ENCODE peak calls at places on chromosomes 7 and 10, in ten cellular contexts. U is heart right ventricle, B is astrocyte of the spinal cord, A is PC-3, Z is left ventricle myocardium inferior, X is body of pancreas, K is transverse colon, G is AG09309, P is Panc1, F is epithelial cell of esophagus. T is an unnamed sample.

GRCh38 chr10:78199759-78200158 is 166.1 kb downstream of the RPS24 start:
- DNase-seq in B (no peak), G (no peak), X (peak; percentile 35), U (no peak), F (peak; percentile 72), P (no peak), Z (no peak), A (no peak), K (no peak), T (no peak)

GRCh38 chr7:46006723-46007122 is 85.7 kb upstream of the IGFBP3 start:
- DNase-seq in A (peak; percentile 21), K (no peak), P (no peak), X (no peak), Z (no peak), G (no peak), U (no peak), F (no peak), B (no peak), T (no peak)

GRCh38 chr10:24824124-24824523 is 100.4 kb upstream of the ARHGAP21 start:
- DNase-seq in G (no peak), B (no peak), A (peak; percentile 78), U (no peak), X (no peak), P (no peak), K (no peak), F (peak; percentile 77), Z (no peak), T (no peak)

GRCh38 chr7:130369110-130369711 is 11.1 kb upstream of the CPA1 start:
- DNase-seq in Z (no peak), F (peak; percentile 39), U (no peak), K (no peak), P (no peak), B (no peak), X (peak; percentile 60), G (peak; percentile 76), A (no peak), T (no peak)

GRCh38 chr7:97119747-97120146 is 2.2 kb downstream of the SDHAF3 start:
- DNase-seq in F (no peak), G (no peak), Z (no peak), X (no peak), P (no peak), K (no peak), U (no peak), A (no peak), B (no peak), T (no peak)

GRCh38 chr10:67079126-67079525 is 153.3 kb downstream of the LRRTM3 start:
- DNase-seq in B (no peak), Z (peak; percentile 19), X (peak; percentile 50), A (no peak), F (no peak), P (no peak), G (no peak), U (no peak), K (no peak), T (no peak)

GRCh38 chr10:43076876-43077420 is at the start of gene RET:
- DNase-seq in A (no peak), Z (peak; percentile 60), G (no peak), K (peak; percentile 43), U (peak; percentile 67), B (no peak), F (peak; percentile 53), X (no peak), P (no peak), T (peak; percentile 61)

GRCh38 chr7:8669501-8669851 is 236.1 kb downstream of the NXPH1 start:
- DNase-seq in A (no peak), K (no peak), U (no peak), Z (no peak), F (no peak), G (no peak), P (no peak), X (peak; percentile 55), B (no peak), T (no peak)

GRCh38 chr7:108109216-108109908 is 20.8 kb downstream of the LAMB4 start:
- DNase-seq in F (peak; percentile 42), A (peak; percentile 39), X (peak; percentile 25), G (no peak), Z (no peak), K (peak; percentile 16), P (no peak), U (no peak), B (no peak), T (peak; percentile 37)

GRCh38 chr7:127514499-127514898 is 70.9 kb downstream of the GCC1 start:
- DNase-seq in P (peak; percentile 41), U (no peak), A (peak; percentile 57), K (no peak), F (peak; percentile 60), B (peak; percentile 28), Z (no peak), G (peak; percentile 5), X (no peak), T (peak; percentile 13)

GRCh38 chr10:32332299-32332750 is 14.6 kb downstream of the EPC1 start:
- DNase-seq in X (peak; percentile 60), Z (no peak), K (peak; percentile 30), A (peak; percentile 70), U (no peak), F (peak; percentile 45), G (no peak), B (no peak), P (no peak), T (peak; percentile 58)

GRCh38 chr10:43980313-43980712 is 331.6 kb upstream of the ZNF32 start:
- DNase-seq in A (no peak), G (no peak), K (no peak), Z (no peak), B (no peak), X (no peak), P (no peak), F (no peak), U (no peak), T (no peak)

GRCh38 chr7:149879801-149880738 is 6.3 kb downstream of the ATP6V0E2 start:
- DNase-seq in Z (no peak), A (no peak), F (no peak), G (no peak), K (no peak), B (no peak), X (no peak), P (no peak), U (no peak), T (no peak)

GRCh38 chr7:132592947-132593335 is 16.7 kb upstream of the PLXNA4 start:
- DNase-seq in F (no peak), G (no peak), B (no peak), P (no peak), X (no peak), Z (no peak), K (no peak), A (no peak), U (no peak), T (no peak)
- TF ChIP-seq CTCF in F (no peak), G (no peak), B (no peak), P (no peak), X (no peak), Z (no peak), K (no peak), A (no peak), U (no peak), T (no peak)

DNA sequence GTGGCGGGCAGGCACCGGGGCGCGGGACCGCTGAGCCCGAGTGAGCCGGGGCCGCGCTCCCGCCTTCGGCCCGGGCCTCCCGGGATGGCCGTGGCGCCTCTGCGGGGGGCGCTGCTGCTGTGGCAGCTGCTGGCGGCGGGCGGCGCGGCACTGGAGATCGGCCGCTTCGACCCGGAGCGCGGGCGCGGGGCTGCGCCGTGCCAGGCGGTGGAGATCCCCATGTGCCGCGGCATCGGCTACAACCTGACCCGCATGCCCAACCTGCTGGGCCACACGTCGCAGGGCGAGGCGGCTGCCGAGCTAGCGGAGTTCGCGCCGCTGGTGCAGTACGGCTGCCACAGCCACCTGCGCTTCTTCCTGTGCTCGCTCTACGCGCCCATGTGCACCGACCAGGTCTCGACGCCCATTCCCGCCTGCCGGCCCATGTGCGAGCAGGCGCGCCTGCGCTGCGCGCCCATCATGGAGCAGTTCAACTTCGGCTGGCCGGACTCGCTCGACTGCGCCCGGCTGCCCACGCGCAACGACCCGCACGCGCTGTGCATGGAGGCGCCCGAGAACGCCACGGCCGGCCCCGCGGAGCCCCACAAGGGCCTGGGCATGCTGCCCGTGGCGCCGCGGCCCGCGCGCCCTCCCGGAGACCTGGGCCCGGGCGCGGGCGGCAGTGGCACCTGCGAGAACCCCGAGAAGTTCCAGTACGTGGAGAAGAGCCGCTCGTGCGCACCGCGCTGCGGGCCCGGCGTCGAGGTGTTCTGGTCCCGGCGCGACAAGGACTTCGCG is 534 bp downstream of the FZD9 start:
- DNase-seq in A (no peak), B (no peak), G (no peak), U (no peak), K (no peak), X (peak; percentile 31), F (peak; percentile 32), Z (no peak), P (no peak), T (no peak)
- TF ChIP-seq CTCF in A (no peak), B (no peak), G (no peak), U (no peak), K (no peak), X (no peak), F (no peak), Z (no peak), P (no peak), T (no peak)

DNA sequence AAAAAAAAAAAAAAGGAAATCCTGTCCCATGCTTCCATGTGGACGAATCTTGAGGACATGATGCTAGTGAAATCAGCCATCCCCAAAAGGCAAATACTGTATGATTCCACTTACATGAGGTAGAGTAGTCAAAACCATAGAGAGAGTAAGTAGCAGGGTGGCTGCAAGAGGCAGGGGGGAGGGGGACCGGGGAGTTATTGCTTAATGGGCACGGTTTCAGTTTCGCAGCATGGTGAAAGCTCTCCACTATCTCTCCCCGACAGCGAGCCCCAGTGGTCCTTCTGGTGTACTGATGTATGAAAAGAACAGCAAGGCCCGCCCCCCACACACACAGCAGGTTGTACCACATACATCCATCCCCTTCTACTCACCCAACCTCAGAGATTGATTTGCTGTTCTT is 32.8 kb downstream of the NOD1 start:
- DNase-seq in G (no peak), F (no peak), U (peak; percentile 64), Z (peak; percentile 76), B (peak; percentile 66), A (no peak), K (peak; percentile 77), P (no peak), X (peak; percentile 51), T (peak; percentile 89)
- TF ChIP-seq CTCF in G (no peak), F (no peak), U (peak; percentile 51), Z (peak; percentile 40), B (peak; percentile 37), A (no peak), K (no peak), P (no peak), X (no peak), T (no peak)

DNA sequence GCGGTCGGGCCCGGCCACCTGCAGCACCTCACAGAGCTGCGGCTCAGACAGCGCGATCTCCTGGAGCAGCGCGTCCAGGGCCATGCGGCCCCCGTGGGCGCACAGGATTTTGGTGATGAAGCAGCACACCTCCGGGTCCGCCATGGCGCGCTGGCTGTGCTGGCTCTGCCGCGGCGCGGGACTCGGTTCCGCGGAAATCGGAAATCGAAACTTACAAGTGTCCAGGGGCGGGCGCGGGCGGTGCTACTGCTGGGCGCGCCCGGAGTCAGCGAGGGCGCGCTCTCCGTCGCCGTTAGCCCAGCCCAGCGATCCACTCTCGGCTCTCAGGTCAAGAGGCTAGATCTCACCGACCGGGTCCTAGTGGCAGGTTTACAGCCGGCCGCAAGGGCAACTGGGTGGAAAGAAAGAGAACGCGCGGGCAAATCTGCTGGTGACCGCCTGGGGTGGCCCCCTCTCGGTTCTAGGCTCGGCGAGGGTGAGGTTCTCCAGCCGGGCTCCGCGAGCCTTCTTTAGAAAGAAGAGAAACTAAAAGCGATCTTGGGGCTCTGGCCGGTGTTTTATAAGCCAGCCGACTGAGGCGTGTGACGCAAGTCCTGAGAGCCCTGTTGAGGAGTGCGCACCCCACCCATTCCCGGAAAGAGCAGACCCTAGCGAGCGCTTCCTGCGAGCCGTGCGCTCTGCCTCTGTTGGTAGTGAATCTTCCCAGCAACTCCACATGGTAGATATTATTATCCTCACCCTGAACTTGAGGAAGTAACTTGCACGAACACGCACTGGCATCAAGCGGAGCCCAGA is at the start of gene ZC3HAV1:
- DNase-seq in P (peak; percentile 77), U (peak; percentile 83), F (peak; percentile 75), A (peak; percentile 71), B (peak; percentile 87), Z (peak; percentile 88), K (peak; percentile 91), X (peak; percentile 80), G (peak; percentile 66), T (peak; percentile 88)
- TF ChIP-seq CTCF in P (no peak), U (no peak), F (peak; percentile 5), A (no peak), B (no peak), Z (peak; percentile 21), K (peak; percentile 11), X (no peak), G (peak; percentile 9), T (no peak)